ENCODE peak calls at places on chromosome 10, in nine cellular contexts. T is stimulated activated CD4-positive, alpha-beta T cell treated with anti-CD3 and anti-CD28 coated beads, Interleukin-12 subunit alpha, Interleukin-12 subunit beta, amount 100 ng/mL, for 48 hours; U is HAP-1; Z is germinal center; N is EH; R is activated T-cell treated with anti-CD3 and anti-CD28 coated beads, Interleukin-2, amount 50 U/mL, for 72 hours; L is AG09309; W is heart right ventricle; M is nephron progenitor cell. Q is an unnamed sample.

GRCh38 chr10:71458387-71458786 is 61.7 kb downstream of the CDH23 start:
- DNase-seq in T (no peak), U (no peak), Z (no peak), N (no peak), R (no peak), L (no peak), W (no peak), M (no peak), Q (no peak)

GRCh38 chr10:71068811-71069411 is 143.5 kb upstream of the UNC5B start:
- DNase-seq in T (no peak), U (no peak), Z (no peak), N (peak), R (no peak), L (peak), W (peak), M (no peak), Q (peak)

GRCh38 chr10:117804470-117805011 is 242.2 kb downstream of the RAB11FIP2 start:
- DNase-seq in T (no peak), U (no peak), Z (no peak), N (no peak), R (no peak), L (no peak), W (no peak), M (peak), Q (no peak)

GRCh38 chr10:132670546-132670945 is 115.4 kb downstream of the NKX6-2 start:
- DNase-seq in T (no peak), U (no peak), Z (no peak), N (peak), R (no peak), L (no peak), W (no peak), M (no peak), Q (no peak)

GRCh38 chr10:97498841-97499560 is at the start of gene UBTD1:
- DNase-seq in T (peak), U (no peak), Z (peak), N (peak), R (peak), L (no peak), W (peak), M (no peak), Q (peak)

GRCh38 chr10:11162828-11163599 is 145.3 kb downstream of the CELF2 start:
- DNase-seq in T (no peak), U (no peak), Z (peak), N (no peak), R (peak), L (no peak), W (peak), M (no peak), Q (no peak)

GRCh38 chr10:98172495-98172894 is 38.0 kb downstream of the R3HCC1L start:
- DNase-seq in T (no peak), U (no peak), Z (no peak), N (no peak), R (no peak), L (no peak), W (no peak), M (no peak), Q (no peak)

GRCh38 chr10:70354566-70355233 is 27.7 kb downstream of the LRRC20 start:
- DNase-seq in T (no peak), U (no peak), Z (no peak), N (no peak), R (no peak), L (no peak), W (no peak), M (no peak), Q (no peak)

GRCh38 chr10:118853916-118854315 is 99.1 kb upstream of the CACUL1 start:
- DNase-seq in T (no peak), U (no peak), Z (no peak), N (no peak), R (no peak), L (no peak), W (no peak), M (no peak), Q (no peak)

GRCh38 chr10:99689461-99689860 is 30.2 kb downstream of the ENTPD7 start:
- DNase-seq in T (no peak), U (no peak), Z (no peak), N (peak), R (no peak), L (no peak), W (no peak), M (no peak), Q (peak)

GRCh38 chr10:88186335-88186734 is 322.9 kb downstream of the PTEN start:
- DNase-seq in T (no peak), U (no peak), Z (no peak), N (peak), R (no peak), L (peak), W (no peak), M (no peak), Q (peak)

GRCh38 chr10:61984803-61985418 is 83.4 kb downstream of the ARID5B start:
- DNase-seq in T (no peak), U (no peak), Z (no peak), N (peak), R (no peak), L (no peak), W (no peak), M (no peak), Q (no peak)

GRCh38 chr10:70458329-70459060 is 17.0 kb upstream of the NODAL start:
- DNase-seq in T (peak), U (no peak), Z (peak), N (peak), R (peak), L (peak), W (peak), M (peak), Q (peak)

GRCh38 chr10:33314788-33315561 is 19.5 kb downstream of the NRP1 start:
- DNase-seq in T (no peak), U (no peak), Z (no peak), N (no peak), R (no peak), L (no peak), W (no peak), M (no peak), Q (peak)

GRCh38 chr10:114478281-114478680 is 74.0 kb upstream of the AFAP1L2 start:
- DNase-seq in T (no peak), U (no peak), Z (no peak), N (no peak), R (no peak), L (no peak), W (no peak), M (no peak), Q (no peak)

GRCh38 chr10:15222511-15222910 is 54.0 kb upstream of the NMT2 start:
- DNase-seq in T (no peak), U (no peak), Z (no peak), N (no peak), R (no peak), L (no peak), W (no peak), M (no peak), Q (peak)

GRCh38 chr10:14074062-14074884 is 256.5 kb downstream of the FRMD4A start:
- DNase-seq in T (no peak), U (peak), Z (no peak), N (peak), R (no peak), L (peak), W (peak), M (no peak), Q (peak)

GRCh38 chr10:18918545-18918944 is 130.1 kb upstream of the MALRD1 start:
- DNase-seq in T (no peak), U (no peak), Z (no peak), N (no peak), R (no peak), L (no peak), W (no peak), M (no peak), Q (peak)

GRCh38 chr10:62577666-62578291 is 203.6 kb downstream of the ZNF365 start:
- DNase-seq in T (no peak), U (no peak), Z (no peak), N (peak), R (no peak), L (peak), W (no peak), M (no peak), Q (peak)

GRCh38 chr10:13956826-13957225 is 370.1 kb downstream of the PRPF18 start:
- DNase-seq in T (no peak), U (no peak), Z (no peak), N (peak), R (no peak), L (peak), W (peak), M (no peak), Q (peak)

GRCh38 chr10:84842593-84842992 is 514.2 kb downstream of the CCSER2 start:
- DNase-seq in T (no peak), U (no peak), Z (no peak), N (no peak), R (no peak), L (no peak), W (no peak), M (no peak), Q (no peak)

GRCh38 chr10:100827819-100828743 is 82.7 kb downstream of the PAX2 start:
- DNase-seq in T (no peak), U (peak), Z (peak), N (peak), R (peak), L (no peak), W (peak), M (peak), Q (no peak)

GRCh38 chr10:103847909-103848468 is 7.4 kb downstream of the SH3PXD2A start:
- DNase-seq in T (no peak), U (no peak), Z (no peak), N (no peak), R (peak), L (no peak), W (no peak), M (no peak), Q (no peak)

GRCh38 chr10:80506189-80506575 is 31.5 kb upstream of the SH2D4B start:
- DNase-seq in T (no peak), U (no peak), Z (no peak), N (peak), R (no peak), L (no peak), W (no peak), M (no peak), Q (peak)

GRCh38 chr10:29583674-29584073 is 51.1 kb downstream of the SVIL start:
- DNase-seq in T (no peak), U (no peak), Z (no peak), N (no peak), R (no peak), L (no peak), W (no peak), M (no peak), Q (peak)

GRCh38 chr10:86113044-86113443 is 253.6 kb downstream of the GRID1 start:
- DNase-seq in T (no peak), U (no peak), Z (no peak), N (no peak), R (no peak), L (no peak), W (no peak), M (no peak), Q (no peak)

GRCh38 chr10:116802876-116803275 is 46.4 kb upstream of the ENO4 start:
- DNase-seq in T (no peak), U (no peak), Z (no peak), N (no peak), R (no peak), L (no peak), W (no peak), M (no peak), Q (no peak)

GRCh38 chr10:121527690-121528089 is 70.6 kb downstream of the FGFR2 start:
- DNase-seq in T (no peak), U (no peak), Z (no peak), N (peak), R (no peak), L (peak), W (no peak), M (peak), Q (peak)

GRCh38 chr10:13942030-13942429 is 355.3 kb downstream of the PRPF18 start:
- DNase-seq in T (no peak), U (no peak), Z (no peak), N (no peak), R (peak), L (no peak), W (no peak), M (no peak), Q (no peak)

GRCh38 chr10:25465582-25466372 is 291.0 kb downstream of the GPR158 start:
- DNase-seq in T (no peak), U (no peak), Z (no peak), N (no peak), R (no peak), L (no peak), W (no peak), M (no peak), Q (no peak)

GRCh38 chr10:106559442-106559841 is 605.1 kb downstream of the SORCS1 start:
- DNase-seq in T (no peak), U (no peak), Z (no peak), N (peak), R (no peak), L (no peak), W (no peak), M (no peak), Q (peak)

GRCh38 chr10:34049887-34050286 is 715.4 kb upstream of the NRP1 start:
- DNase-seq in T (peak), U (no peak), Z (no peak), N (peak), R (peak), L (no peak), W (no peak), M (no peak), Q (peak)

GRCh38 chr10:22624289-22624738 is 90.1 kb downstream of the PIP4K2A start:
- DNase-seq in T (no peak), U (peak), Z (no peak), N (peak), R (no peak), L (peak), W (no peak), M (no peak), Q (peak)

GRCh38 chr10:47165168-47165710 is 134.8 kb upstream of the GDF10 start:
- DNase-seq in T (no peak), U (no peak), Z (no peak), N (no peak), R (peak), L (no peak), W (no peak), M (no peak), Q (no peak)